ENCODE peak calls at places on chromosomes 4 and X, in four cellular contexts. K, Q, H and J are unnamed samples. For H3K36me3, the result is how much of the 10 kb centered on the place peaks cover.

GRCh38 chr4:8763966-8764901 is 107.4 kb downstream of the HMX1 start:
- DNase-seq in Q (peak), K (no peak), H (no peak), J (no peak)

GRCh38 chrX:29172880-29173279 is 585.6 kb downstream of the IL1RAPL1 start:
- DNase-seq in Q (no peak), K (no peak), H (no peak), J (no peak)

GRCh38 chrX:123835661-123836371 is 24.0 kb upstream of the XIAP start:
- DNase-seq in K (no peak), H (no peak), Q (no peak), J (no peak)

GRCh38 chr4:74503580-74503979 is 58.6 kb downstream of the AREG start:
- DNase-seq in Q (no peak), K (no peak), H (no peak), J (no peak)

GRCh38 chr4:138242076-138242829 is at the start of gene SLC7A11:
- DNase-seq in H (peak), Q (no peak), K (peak), J (no peak)

GRCh38 chr4:121421594-121421993 is 40.8 kb upstream of the QRFPR start:
- DNase-seq in Q (no peak), K (no peak), H (no peak), J (peak)

GRCh38 chrX:9604908-9605306 is 140.0 kb downstream of the TBL1X start:
- DNase-seq in Q (no peak), H (no peak), K (no peak), J (no peak)

GRCh38 chr4:1310796-1311715 is 21.4 kb downstream of the MAEA start:
- DNase-seq in K (peak), Q (no peak), H (no peak), J (no peak)

GRCh38 chr4:127140306-127140705 is 492.5 kb upstream of the INTU start:
- DNase-seq in Q (no peak), K (no peak), H (no peak), J (no peak)

GRCh38 chrX:48472851-48473717 is 2.9 kb upstream of the FTSJ1 start:
- DNase-seq in Q (no peak), H (no peak), K (no peak), J (no peak)

DNA sequence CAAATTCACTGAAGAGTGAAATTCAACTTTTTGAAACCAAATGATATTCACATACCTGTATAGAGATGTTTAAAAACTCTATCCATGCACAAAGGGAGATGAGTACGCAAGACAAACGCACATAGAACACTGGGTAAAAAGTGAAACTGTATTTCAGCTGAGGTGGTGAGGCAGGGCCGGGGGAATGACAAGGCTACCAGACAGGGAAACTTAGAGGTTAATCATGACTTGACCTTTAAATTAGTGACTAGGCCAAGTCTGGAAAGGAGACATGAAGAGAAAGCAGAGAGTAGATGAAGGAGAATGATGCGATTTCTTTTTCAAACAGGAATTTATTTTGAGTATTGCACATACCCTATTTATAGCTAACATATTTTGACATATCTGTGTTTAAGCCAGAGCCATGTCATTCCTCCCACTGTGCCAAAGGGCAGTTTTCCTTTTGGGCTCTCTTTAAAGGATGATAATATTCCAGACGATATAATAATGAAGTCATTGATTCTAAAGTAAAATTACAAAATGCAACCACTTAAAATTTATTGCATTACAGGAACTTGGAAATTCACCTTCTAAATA is 49.4 kb downstream of the ARHGEF6 start:
- DNase-seq in K (no peak), H (no peak), Q (no peak), J (no peak)
- H3K27ac ChIP-seq in K (no peak), H (no peak), Q (peak), J (no peak)

GRCh38 chrX:66728818-66729271 is 90.0 kb upstream of the EDA2R start:
- DNase-seq in K (peak), Q (peak), H (no peak), J (peak)
- H3K4me3 ChIP-seq in K (peak), Q (peak), H (no peak), J (peak)

GRCh38 chrX:47179928-47180255 is 13.7 kb upstream of the UBA1 start:
- DNase-seq in Q (peak), K (no peak), H (no peak), J (no peak)
- H3K36me3 ChIP-seq in Q (under half), K (under half), H (under half), J (half or more)

DNA sequence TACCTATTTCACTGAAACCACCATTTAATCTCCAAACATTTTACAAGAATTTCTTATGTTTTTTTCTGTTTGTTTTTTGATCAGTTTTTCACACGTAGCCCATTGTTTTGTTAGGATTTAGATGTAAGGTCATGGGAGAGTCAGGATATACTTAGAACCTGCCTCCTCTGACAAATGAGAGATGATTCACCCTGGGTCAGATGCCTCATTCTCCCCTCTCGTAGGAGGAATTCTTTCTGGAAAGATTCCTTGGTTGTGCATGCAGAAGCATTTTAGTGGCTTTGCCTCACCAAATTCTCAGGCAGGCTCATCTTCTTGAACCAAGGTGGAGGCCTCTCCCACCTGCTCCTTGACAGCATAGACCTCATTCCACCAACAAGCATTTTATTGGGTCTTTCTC is 599.3 kb downstream of the SPRY1 start:
- DNase-seq in K (no peak), Q (no peak), H (no peak), J (no peak)
- H3K27ac ChIP-seq in K (no peak), Q (no peak), H (no peak), J (no peak)

GRCh38 chrX:104564921-104565703 is 887 bp upstream of the IL1RAPL2 start:
- DNase-seq in Q (no peak), H (no peak), K (no peak), J (no peak)

GRCh38 chrX:104565791-104566687 is at the start of gene IL1RAPL2:
- DNase-seq in H (no peak), K (no peak), Q (no peak), J (peak)

GRCh38 chrX:104568304-104568915 is 2.4 kb downstream of the IL1RAPL2 start:
- DNase-seq in K (no peak), Q (no peak), H (no peak), J (no peak)

GRCh38 chrX:104567506-104567905 is 1.5 kb downstream of the IL1RAPL2 start:
- DNase-seq in K (no peak), Q (no peak), H (no peak), J (no peak)

GRCh38 chrX:104566921-104567501 is 1.0 kb downstream of the IL1RAPL2 start:
- DNase-seq in K (no peak), Q (no peak), H (no peak), J (no peak)
- H3K4me3 ChIP-seq in K (no peak), Q (no peak), H (no peak), J (no peak)

GRCh38 chr4:86791126-86791525 is 58.1 kb downstream of the SLC10A6 start:
- DNase-seq in Q (no peak), H (no peak), K (no peak), J (no peak)
- H3K36me3 ChIP-seq in Q (under half), H (under half), K (under half), J (under half)

GRCh38 chr4:156816356-156816755 is 155.2 kb downstream of the PDGFC start:
- DNase-seq in Q (no peak), K (no peak), H (no peak), J (no peak)

GRCh38 chr4:156811963-156812362 is 159.6 kb downstream of the PDGFC start:
- DNase-seq in Q (no peak), K (no peak), H (no peak), J (no peak)

GRCh38 chr4:156820931-156821330 is 150.7 kb downstream of the PDGFC start:
- DNase-seq in K (no peak), H (no peak), Q (no peak), J (no peak)

GRCh38 chr4:156815717-156816319 is 155.8 kb downstream of the PDGFC start:
- DNase-seq in Q (no peak), K (no peak), H (no peak), J (no peak)
- H3K27ac ChIP-seq in Q (no peak), K (no peak), H (no peak), J (no peak)